ENCODE peak calls at places on chromosomes 4 and X, in six cellular contexts. One of them, this sample, is unnamed.

GRCh38 chr4:105633241-105633640 is 75.2 kb downstream of the INTS12 start:
- DNase-seq in lower leg skin: no peak
- DNase-seq in keratinocyte: no peak
- DNase-seq in effector memory CD4-positive, alpha-beta T cell: no peak
- DNase-seq in colonic mucosa: no peak
- DNase-seq in A549: no peak
- DNase-seq in this sample: peak; percentile 36

GRCh38 chrX:153707406-153707805 is 16.8 kb downstream of the BCAP31 start:
- DNase-seq in lower leg skin: no peak
- DNase-seq in A549: no peak
- DNase-seq in colonic mucosa: no peak
- DNase-seq in effector memory CD4-positive, alpha-beta T cell: no peak
- DNase-seq in keratinocyte: no peak
- DNase-seq in this sample: no peak

GRCh38 chr4:40256329-40256728 is 59.5 kb downstream of the RHOH start:
- DNase-seq in lower leg skin: no peak
- DNase-seq in keratinocyte: peak; percentile 86
- DNase-seq in effector memory CD4-positive, alpha-beta T cell: no peak
- DNase-seq in A549: no peak
- DNase-seq in colonic mucosa: no peak
- DNase-seq in this sample: peak; percentile 78

GRCh38 chrX:151538190-151539122 is 25.0 kb upstream of the PASD1 start:
- DNase-seq in lower leg skin: no peak
- DNase-seq in A549: peak; percentile 6
- DNase-seq in effector memory CD4-positive, alpha-beta T cell: no peak
- DNase-seq in keratinocyte: no peak
- DNase-seq in colonic mucosa: no peak
- DNase-seq in this sample: no peak

GRCh38 chrX:88605222-88605583 is 141.8 kb upstream of the CPXCR1 start:
- DNase-seq in keratinocyte: no peak
- DNase-seq in effector memory CD4-positive, alpha-beta T cell: no peak
- DNase-seq in A549: no peak
- DNase-seq in lower leg skin: no peak
- DNase-seq in colonic mucosa: no peak
- DNase-seq in this sample: no peak

GRCh38 chrX:151754641-151755215 is 20.2 kb downstream of the CNGA2 start:
- DNase-seq in lower leg skin: peak; percentile 50
- DNase-seq in effector memory CD4-positive, alpha-beta T cell: no peak
- DNase-seq in colonic mucosa: no peak
- DNase-seq in keratinocyte: no peak
- DNase-seq in A549: no peak
- DNase-seq in this sample: peak; percentile 43

GRCh38 chr4:184694412-184694956 is 39.4 kb downstream of the CENPU start:
- DNase-seq in A549: no peak
- DNase-seq in lower leg skin: no peak
- DNase-seq in effector memory CD4-positive, alpha-beta T cell: no peak
- DNase-seq in colonic mucosa: no peak
- DNase-seq in keratinocyte: no peak
- DNase-seq in this sample: no peak

GRCh38 chr4:55154290-55154880 is 29.0 kb upstream of the KDR start:
- DNase-seq in colonic mucosa: no peak
- DNase-seq in keratinocyte: no peak
- DNase-seq in effector memory CD4-positive, alpha-beta T cell: no peak
- DNase-seq in lower leg skin: no peak
- DNase-seq in A549: no peak
- DNase-seq in this sample: no peak

GRCh38 chr4:649293-649625 is 23.9 kb downstream of the PDE6B start:
- DNase-seq in effector memory CD4-positive, alpha-beta T cell: no peak
- DNase-seq in A549: no peak
- DNase-seq in colonic mucosa: no peak
- DNase-seq in keratinocyte: no peak
- DNase-seq in lower leg skin: no peak
- DNase-seq in this sample: no peak

GRCh38 chr4:89403826-89404225 is 96.2 kb upstream of the GPRIN3 start:
- DNase-seq in keratinocyte: no peak
- DNase-seq in colonic mucosa: no peak
- DNase-seq in effector memory CD4-positive, alpha-beta T cell: no peak
- DNase-seq in lower leg skin: no peak
- DNase-seq in A549: no peak
- DNase-seq in this sample: no peak

GRCh38 chrX:74505437-74505836 is 84.1 kb downstream of the SLC16A2 start:
- DNase-seq in effector memory CD4-positive, alpha-beta T cell: no peak
- DNase-seq in colonic mucosa: no peak
- DNase-seq in A549: no peak
- DNase-seq in lower leg skin: no peak
- DNase-seq in keratinocyte: no peak
- DNase-seq in this sample: no peak

GRCh38 chr4:100391913-100392312 is 125.9 kb downstream of the EMCN start:
- DNase-seq in lower leg skin: no peak
- DNase-seq in effector memory CD4-positive, alpha-beta T cell: no peak
- DNase-seq in colonic mucosa: no peak
- DNase-seq in A549: no peak
- DNase-seq in keratinocyte: peak; percentile 2
- DNase-seq in this sample: peak; percentile 10

GRCh38 chrX:136199365-136199764 is 51.8 kb downstream of the MAP7D3 start:
- DNase-seq in effector memory CD4-positive, alpha-beta T cell: no peak
- DNase-seq in A549: no peak
- DNase-seq in colonic mucosa: no peak
- DNase-seq in lower leg skin: no peak
- DNase-seq in keratinocyte: no peak
- DNase-seq in this sample: no peak

GRCh38 chr4:161134795-161135194 is 1029.0 kb downstream of the FSTL5 start:
- DNase-seq in effector memory CD4-positive, alpha-beta T cell: no peak
- DNase-seq in colonic mucosa: no peak
- DNase-seq in lower leg skin: no peak
- DNase-seq in A549: no peak
- DNase-seq in keratinocyte: no peak
- DNase-seq in this sample: no peak

GRCh38 chrX:937391-937790 is 275.1 kb downstream of the CRLF2 start:
- DNase-seq in lower leg skin: no peak
- DNase-seq in keratinocyte: no peak
- DNase-seq in colonic mucosa: no peak
- DNase-seq in A549: no peak
- DNase-seq in effector memory CD4-positive, alpha-beta T cell: no peak
- DNase-seq in this sample: no peak

GRCh38 chrX:41339148-41339547 is 5.2 kb downstream of the DDX3X start:
- DNase-seq in A549: no peak
- DNase-seq in effector memory CD4-positive, alpha-beta T cell: no peak
- DNase-seq in colonic mucosa: no peak
- DNase-seq in lower leg skin: no peak
- DNase-seq in keratinocyte: no peak
- DNase-seq in this sample: no peak

GRCh38 chr4:75849459-75849858 is 52.8 kb downstream of the PPEF2 start:
- DNase-seq in effector memory CD4-positive, alpha-beta T cell: no peak
- DNase-seq in lower leg skin: no peak
- DNase-seq in A549: no peak
- DNase-seq in keratinocyte: no peak
- DNase-seq in colonic mucosa: no peak
- DNase-seq in this sample: no peak

GRCh38 chrX:53239474-53239873 is 14.5 kb upstream of the KDM5C start:
- DNase-seq in A549: peak; percentile 56
- DNase-seq in keratinocyte: no peak
- DNase-seq in effector memory CD4-positive, alpha-beta T cell: no peak
- DNase-seq in lower leg skin: no peak
- DNase-seq in colonic mucosa: no peak
- DNase-seq in this sample: no peak

GRCh38 chrX:154541896-154542722 is 4.5 kb downstream of the G6PD start:
- DNase-seq in colonic mucosa: peak; percentile 57
- DNase-seq in effector memory CD4-positive, alpha-beta T cell: no peak
- DNase-seq in lower leg skin: peak; percentile 92
- DNase-seq in A549: peak; percentile 98
- DNase-seq in keratinocyte: no peak
- DNase-seq in this sample: no peak

GRCh38 chr4:80711956-80712355 is 318.6 kb upstream of the BMP3 start:
- DNase-seq in lower leg skin: no peak
- DNase-seq in colonic mucosa: no peak
- DNase-seq in effector memory CD4-positive, alpha-beta T cell: no peak
- DNase-seq in A549: no peak
- DNase-seq in keratinocyte: no peak
- DNase-seq in this sample: no peak

GRCh38 chr4:128596844-128597243 is 212.7 kb upstream of the JADE1 start:
- DNase-seq in effector memory CD4-positive, alpha-beta T cell: no peak
- DNase-seq in keratinocyte: no peak
- DNase-seq in lower leg skin: no peak
- DNase-seq in A549: peak; percentile 65
- DNase-seq in colonic mucosa: no peak
- DNase-seq in this sample: no peak

GRCh38 chr4:150411527-150411926 is 170.4 kb upstream of the MAB21L2 start:
- DNase-seq in colonic mucosa: no peak
- DNase-seq in lower leg skin: no peak
- DNase-seq in A549: no peak
- DNase-seq in keratinocyte: no peak
- DNase-seq in effector memory CD4-positive, alpha-beta T cell: no peak
- DNase-seq in this sample: no peak

GRCh38 chr4:72631296-72631695 is 62.3 kb upstream of the ADAMTS3 start:
- DNase-seq in lower leg skin: no peak
- DNase-seq in A549: no peak
- DNase-seq in colonic mucosa: no peak
- DNase-seq in effector memory CD4-positive, alpha-beta T cell: no peak
- DNase-seq in keratinocyte: peak; percentile 58
- DNase-seq in this sample: peak; percentile 80

GRCh38 chr4:85039526-85039925 is 73.0 kb upstream of the WDFY3 start:
- DNase-seq in effector memory CD4-positive, alpha-beta T cell: no peak
- DNase-seq in lower leg skin: no peak
- DNase-seq in colonic mucosa: no peak
- DNase-seq in A549: peak; percentile 54
- DNase-seq in keratinocyte: no peak
- DNase-seq in this sample: peak; percentile 2

GRCh38 chr4:125115476-125115875 is 199.3 kb upstream of the FAT4 start:
- DNase-seq in A549: no peak
- DNase-seq in colonic mucosa: no peak
- DNase-seq in effector memory CD4-positive, alpha-beta T cell: no peak
- DNase-seq in lower leg skin: no peak
- DNase-seq in keratinocyte: no peak
- DNase-seq in this sample: no peak